ENCODE peak calls at places on chromosomes 3 and 15, in ten cellular contexts. U, G, N, Y, M, L, V, J, W and Q are unnamed samples.
A peak's percentile ranks its signal among the peaks of the same experiment; 100 is the strongest.

GRCh38 chr3:102481050-102481449 is 46.2 kb downstream of the ZPLD1 start:
- DNase-seq in V (no peak), U (no peak), L (no peak), G (no peak), W (no peak), M (no peak), J (no peak), Y (no peak), N (no peak), Q (peak; percentile 35)

GRCh38 chr3:121269389-121269788 is 276.4 kb downstream of the POLQ start:
- DNase-seq in V (no peak), L (no peak), U (no peak), G (no peak), N (no peak), M (no peak), J (peak; percentile 3), W (no peak), Y (no peak), Q (peak; percentile 92)

GRCh38 chr3:45166283-45166879 is 20.2 kb upstream of the CDCP1 start:
- DNase-seq in J (no peak), W (peak; percentile 55), M (no peak), G (no peak), L (no peak), U (no peak), V (no peak), N (no peak), Y (no peak), Q (no peak)

GRCh38 chr15:51796777-51797474 is 32.5 kb upstream of the TMOD3 start:
- DNase-seq in W (no peak), N (no peak), L (no peak), Y (no peak), U (no peak), G (no peak), J (no peak), V (no peak), M (no peak), Q (no peak)

GRCh38 chr3:185216587-185216918 is 37.3 kb downstream of the EHHADH start:
- DNase-seq in G (no peak), Y (no peak), J (no peak), W (no peak), N (no peak), V (no peak), M (no peak), U (no peak), L (no peak), Q (no peak)

GRCh38 chr15:57457726-57458125 is 81.4 kb downstream of the CGNL1 start:
- DNase-seq in M (no peak), G (no peak), Y (no peak), U (no peak), W (no peak), N (no peak), L (no peak), J (no peak), V (no peak), Q (no peak)

GRCh38 chr3:908839-909238 is 184.0 kb upstream of the CNTN6 start:
- DNase-seq in U (no peak), J (no peak), M (no peak), G (peak; percentile 38), Y (no peak), W (no peak), V (no peak), L (no peak), N (no peak), Q (no peak)

GRCh38 chr3:112303811-112304325 is 9.9 kb upstream of the SLC9C1 start:
- DNase-seq in J (no peak), Y (no peak), N (no peak), L (peak; percentile 38), U (no peak), W (no peak), V (peak; percentile 50), G (no peak), M (no peak), Q (peak; percentile 76)

GRCh38 chr3:58217209-58217811 is 6.5 kb upstream of the DNASE1L3 start:
- DNase-seq in U (no peak), V (peak; percentile 82), W (no peak), Y (no peak), M (peak; percentile 35), L (peak; percentile 67), J (peak; percentile 74), G (peak; percentile 52), N (peak; percentile 46), Q (peak; percentile 87)